ENCODE peak calls at places on chromosomes 5 and 9, in four cellular contexts. K, Q, X and R are unnamed samples.

GRCh38 chr9:122128432-122129343 is 30.9 kb downstream of the NDUFA8 start:
- DNase-seq in K (no peak), X (no peak), Q (no peak), R (no peak)

GRCh38 chr5:174399411-174399810 is 325.0 kb upstream of the MSX2 start:
- DNase-seq in Q (no peak), X (no peak), K (no peak), R (no peak)

GRCh38 chr5:131147258-131147657 is 17.8 kb downstream of the HINT1 start:
- DNase-seq in K (no peak), Q (no peak), X (no peak), R (no peak)

GRCh38 chr9:6014668-6015270 is 655 bp downstream of the RANBP6 start:
- DNase-seq in Q (no peak), X (no peak), K (no peak), R (peak; percentile 59)

GRCh38 chr9:69180670-69181069 is 6.6 kb downstream of the TJP2 start:
- DNase-seq in X (peak; percentile 6), K (peak; percentile 87), Q (no peak), R (no peak)

GRCh38 chr9:114549677-114550330 is 37.8 kb upstream of the ATP6V1G1 start:
- DNase-seq in Q (no peak), X (no peak), K (peak; percentile 16), R (no peak)

GRCh38 chr5:138037907-138038633 is 5.2 kb upstream of the FAM13B start:
- DNase-seq in X (no peak), Q (no peak), K (no peak), R (no peak)

GRCh38 chr9:4781408-4781807 is 11.3 kb upstream of the RCL1 start:
- DNase-seq in K (no peak), Q (no peak), X (no peak), R (no peak)

GRCh38 chr9:71663216-71663615 is 105.1 kb downstream of the CEMIP2 start:
- DNase-seq in X (no peak), K (no peak), Q (no peak), R (no peak)

GRCh38 chr5:93151121-93151520 is 429.9 kb downstream of the NR2F1-AS1 start:
- DNase-seq in X (no peak), Q (no peak), K (no peak), R (no peak)

GRCh38 chr9:6197330-6197729 is 18.3 kb upstream of the IL33 start:
- DNase-seq in X (no peak), Q (no peak), K (no peak), R (no peak)

GRCh38 chr5:125198270-125198974 is 452.0 kb upstream of the ZNF608 start:
- DNase-seq in K (peak; percentile 47), X (no peak), Q (peak; percentile 31), R (no peak)

GRCh38 chr5:95217351-95217750 is 67.5 kb downstream of the MCTP1 start:
- DNase-seq in X (no peak), Q (no peak), K (no peak), R (no peak)